ENCODE peak calls at places on chromosome 1, in eight cellular contexts. Z, D, H, R, J, K, Q and S are unnamed samples.

GRCh38 chr1:112618114-112618720 is 724 bp downstream of the ST7L start:
- DNase-seq in H (no peak), D (peak), Q (peak), K (peak), R (peak), J (no peak), Z (no peak), S (no peak)

GRCh38 chr1:35560256-35561225 is 2.9 kb downstream of the NCDN start:
- DNase-seq in H (no peak), R (no peak), Z (no peak), J (no peak), D (no peak), Q (no peak), K (no peak), S (no peak)

GRCh38 chr1:179813626-179814351 is 63.8 kb downstream of the TOR1AIP2 start:
- DNase-seq in J (no peak), D (no peak), Q (no peak), H (no peak), Z (no peak), R (no peak), K (no peak), S (no peak)

GRCh38 chr1:93753766-93754763 is 72.4 kb upstream of the BCAR3 start:
- DNase-seq in Z (no peak), H (no peak), J (no peak), K (no peak), R (peak), D (no peak), Q (no peak), S (no peak)

GRCh38 chr1:17494114-17494729 is 45.3 kb upstream of the ARHGEF10L start:
- DNase-seq in H (peak), Q (peak), Z (no peak), J (peak), D (peak), K (peak), R (peak), S (peak)

GRCh38 chr1:236304682-236305081 is 22.9 kb upstream of the ERO1B start:
- DNase-seq in Q (no peak), R (no peak), J (no peak), K (no peak), H (no peak), D (no peak), Z (no peak), S (no peak)

GRCh38 chr1:116255486-116255885 is 117.6 kb upstream of the ATP1A1 start:
- DNase-seq in H (no peak), J (no peak), Q (no peak), K (no peak), D (no peak), Z (no peak), R (no peak), S (no peak)

GRCh38 chr1:25771246-25772114 is 28.5 kb upstream of the SELENON start:
- DNase-seq in K (peak), Z (no peak), R (no peak), J (peak), H (no peak), Q (peak), D (peak), S (no peak)

GRCh38 chr1:145777357-145778145 is 46.3 kb downstream of the RNF115 start:
- DNase-seq in J (no peak), Z (no peak), Q (no peak), D (no peak), K (no peak), R (no peak), H (no peak), S (no peak)

GRCh38 chr1:113758631-113759340 is 500 bp downstream of the PHTF1 start:
- DNase-seq in D (peak), R (peak), Q (peak), K (peak), H (peak), J (peak), Z (no peak), S (peak)